ENCODE peak calls at places on chromosome 22, in ten cellular contexts. One of them, this sample, is unnamed.

GRCh38 chr22:32752326-32752725 is 49.2 kb upstream of the TIMP3 start:
- DNase-seq in NCI-H2029: no peak
- DNase-seq in NCI-H1436: no peak
- DNase-seq in 8988T: no peak
- DNase-seq in H9: no peak
- DNase-seq in neural progenitor cell: no peak
- DNase-seq in GM12865: no peak
- DNase-seq in fibroblast of villous mesenchyme: no peak
- DNase-seq in psoas muscle: no peak
- DNase-seq in activated CD4-positive, alpha-beta T cell treated with anti-CD3 and anti-CD28 coated beads, Interleukin-2, amount 50 U/mL, for 48 hours: no peak
- DNase-seq in this sample: no peak

GRCh38 chr22:37045958-37046357 is 5.6 kb upstream of the KCTD17 start:
- DNase-seq in activated CD4-positive, alpha-beta T cell treated with anti-CD3 and anti-CD28 coated beads, Interleukin-2, amount 50 U/mL, for 48 hours: no peak
- DNase-seq in GM12865: peak; percentile 30
- DNase-seq in fibroblast of villous mesenchyme: peak; percentile 39
- DNase-seq in NCI-H2029: no peak
- DNase-seq in 8988T: no peak
- DNase-seq in neural progenitor cell: peak; percentile 50
- DNase-seq in NCI-H1436: no peak
- DNase-seq in H9: no peak
- DNase-seq in psoas muscle: no peak
- DNase-seq in this sample: peak; percentile 60

GRCh38 chr22:31106651-31107205 is 640 bp downstream of the SELENOM start:
- DNase-seq in H9: no peak
- DNase-seq in neural progenitor cell: no peak
- DNase-seq in NCI-H2029: no peak
- DNase-seq in activated CD4-positive, alpha-beta T cell treated with anti-CD3 and anti-CD28 coated beads, Interleukin-2, amount 50 U/mL, for 48 hours: no peak
- DNase-seq in fibroblast of villous mesenchyme: peak; percentile 77
- DNase-seq in NCI-H1436: no peak
- DNase-seq in psoas muscle: no peak
- DNase-seq in 8988T: no peak
- DNase-seq in GM12865: no peak
- DNase-seq in this sample: no peak

GRCh38 chr22:20422965-20423635 is 14.5 kb downstream of the SCARF2 start:
- DNase-seq in neural progenitor cell: no peak
- DNase-seq in psoas muscle: peak; percentile 89
- DNase-seq in activated CD4-positive, alpha-beta T cell treated with anti-CD3 and anti-CD28 coated beads, Interleukin-2, amount 50 U/mL, for 48 hours: no peak
- DNase-seq in H9: no peak
- DNase-seq in NCI-H2029: no peak
- DNase-seq in GM12865: no peak
- DNase-seq in NCI-H1436: no peak
- DNase-seq in 8988T: no peak
- DNase-seq in fibroblast of villous mesenchyme: no peak
- DNase-seq in this sample: no peak

GRCh38 chr22:25935266-25936058 is 193.5 kb downstream of the MYO18B start:
- DNase-seq in GM12865: no peak
- DNase-seq in psoas muscle: no peak
- DNase-seq in NCI-H2029: no peak
- DNase-seq in NCI-H1436: no peak
- DNase-seq in H9: no peak
- DNase-seq in fibroblast of villous mesenchyme: no peak
- DNase-seq in 8988T: no peak
- DNase-seq in activated CD4-positive, alpha-beta T cell treated with anti-CD3 and anti-CD28 coated beads, Interleukin-2, amount 50 U/mL, for 48 hours: no peak
- DNase-seq in neural progenitor cell: no peak
- DNase-seq in this sample: no peak

GRCh38 chr22:22013559-22014284 is 31.1 kb upstream of the TOP3B start:
- DNase-seq in H9: no peak
- DNase-seq in activated CD4-positive, alpha-beta T cell treated with anti-CD3 and anti-CD28 coated beads, Interleukin-2, amount 50 U/mL, for 48 hours: no peak
- DNase-seq in psoas muscle: no peak
- DNase-seq in GM12865: no peak
- DNase-seq in 8988T: no peak
- DNase-seq in neural progenitor cell: no peak
- DNase-seq in NCI-H1436: no peak
- DNase-seq in fibroblast of villous mesenchyme: no peak
- DNase-seq in NCI-H2029: no peak
- DNase-seq in this sample: no peak

GRCh38 chr22:49692499-49693225 is 135.0 kb downstream of the BRD1 start:
- DNase-seq in fibroblast of villous mesenchyme: no peak
- DNase-seq in H9: peak; percentile 20
- DNase-seq in neural progenitor cell: no peak
- DNase-seq in GM12865: no peak
- DNase-seq in NCI-H2029: no peak
- DNase-seq in NCI-H1436: no peak
- DNase-seq in 8988T: no peak
- DNase-seq in activated CD4-positive, alpha-beta T cell treated with anti-CD3 and anti-CD28 coated beads, Interleukin-2, amount 50 U/mL, for 48 hours: no peak
- DNase-seq in psoas muscle: no peak
- DNase-seq in this sample: no peak

GRCh38 chr22:23409976-23410375 is 170.1 kb downstream of the IGLL1 start:
- DNase-seq in psoas muscle: no peak
- DNase-seq in 8988T: no peak
- DNase-seq in NCI-H1436: no peak
- DNase-seq in neural progenitor cell: no peak
- DNase-seq in H9: no peak
- DNase-seq in activated CD4-positive, alpha-beta T cell treated with anti-CD3 and anti-CD28 coated beads, Interleukin-2, amount 50 U/mL, for 48 hours: no peak
- DNase-seq in GM12865: no peak
- DNase-seq in fibroblast of villous mesenchyme: no peak
- DNase-seq in NCI-H2029: no peak
- DNase-seq in this sample: no peak

GRCh38 chr22:38872831-38873248 is 824 bp upstream of the CBX6 start:
- DNase-seq in activated CD4-positive, alpha-beta T cell treated with anti-CD3 and anti-CD28 coated beads, Interleukin-2, amount 50 U/mL, for 48 hours: peak; percentile 29
- DNase-seq in fibroblast of villous mesenchyme: peak; percentile 48
- DNase-seq in psoas muscle: peak; percentile 80
- DNase-seq in GM12865: no peak
- DNase-seq in 8988T: no peak
- DNase-seq in neural progenitor cell: peak; percentile 75
- DNase-seq in H9: peak; percentile 69
- DNase-seq in NCI-H1436: peak; percentile 30
- DNase-seq in NCI-H2029: peak; percentile 50
- DNase-seq in this sample: no peak

GRCh38 chr22:30903876-30904460 is 64.6 kb downstream of the MORC2 start:
- DNase-seq in activated CD4-positive, alpha-beta T cell treated with anti-CD3 and anti-CD28 coated beads, Interleukin-2, amount 50 U/mL, for 48 hours: no peak
- DNase-seq in fibroblast of villous mesenchyme: no peak
- DNase-seq in 8988T: no peak
- DNase-seq in NCI-H1436: no peak
- DNase-seq in psoas muscle: no peak
- DNase-seq in NCI-H2029: no peak
- DNase-seq in neural progenitor cell: no peak
- DNase-seq in H9: no peak
- DNase-seq in GM12865: no peak
- DNase-seq in this sample: no peak

This sample was measured in NCI-H1694 treated with DMSO at 0.1 percent for 48 hours.